ENCODE peak calls at places on chromosomes 16 and 17, in ten cellular contexts. N is left ventricle myocardium inferior; B is adrenal gland; L is endothelial cell of umbilical vein; S is naive thymus-derived CD4-positive, alpha-beta T cell; R is PC-9; W is ovary; F is colonic mucosa; Y is GM06990; J is tibial artery. T is an unnamed sample. For H3K36me3, the result is how much of the 10 kb centered on the place peaks cover.

GRCh38 chr16:50938923-50939322 is 197.0 kb downstream of the CYLD start:
- DNase-seq in N (no peak), J (no peak), W (no peak), F (no peak), B (no peak), L (no peak), Y (no peak), R (no peak), S (no peak), T (no peak)

GRCh38 chr17:77666881-77667395 is 291.6 kb upstream of the TNRC6C start:
- DNase-seq in L (no peak), Y (peak), W (no peak), N (no peak), B (no peak), J (no peak), F (no peak), R (no peak), S (peak), T (no peak)

GRCh38 chr17:73027130-73027741 is 65.3 kb downstream of the SLC39A11 start:
- DNase-seq in Y (no peak), W (no peak), B (no peak), J (no peak), F (no peak), N (no peak), L (no peak), R (no peak), S (no peak), T (no peak)

GRCh38 chr16:89697616-89698331 is 3.7 kb downstream of the SPATA2L start:
- DNase-seq in L (no peak), N (no peak), B (peak), J (no peak), S (no peak), Y (no peak), F (peak), W (peak), R (no peak), T (no peak)

GRCh38 chr17:79036609-79037008 is 12.6 kb downstream of the C1QTNF1 start:
- DNase-seq in W (no peak), F (no peak), S (no peak), R (peak), L (peak), B (peak), Y (no peak), N (no peak), J (peak), T (peak)

GRCh38 chr16:88934066-88934667 is 42.8 kb downstream of the CBFA2T3 start:
- DNase-seq in N (no peak), F (no peak), R (no peak), Y (no peak), L (no peak), S (no peak), W (no peak), B (no peak), J (no peak), T (no peak)

GRCh38 chr17:66423436-66423922 is 121.1 kb downstream of the PRKCA start:
- DNase-seq in R (no peak), L (no peak), N (no peak), B (no peak), Y (no peak), S (no peak), J (no peak), F (no peak), W (no peak), T (no peak)

GRCh38 chr16:56611281-56611833 is 3.0 kb downstream of the MT2A start:
- DNase-seq in N (peak), J (peak), B (peak), Y (no peak), L (peak), W (no peak), S (no peak), R (peak), F (peak), T (no peak)

GRCh38 chr17:39894681-39895376 is 23.6 kb downstream of the GSDMB start:
- DNase-seq in R (no peak), Y (no peak), J (no peak), W (no peak), N (no peak), L (peak), S (no peak), F (no peak), B (no peak), T (no peak)

GRCh38 chr17:78889525-78889924 is 13.5 kb downstream of the CEP295NL start:
- DNase-seq in J (no peak), W (no peak), L (no peak), R (no peak), N (no peak), S (no peak), F (no peak), Y (peak), B (no peak), T (no peak)

GRCh38 chr16:9091867-9092281 is 430 bp downstream of the HAPSTR1 start:
- DNase-seq in Y (peak), S (peak), N (peak), J (peak), F (peak), R (no peak), W (no peak), B (peak), L (peak), T (no peak)

GRCh38 chr17:81966343-81967243 is 5.6 kb upstream of the NOTUM start:
- DNase-seq in W (peak), L (no peak), S (no peak), N (peak), J (no peak), R (no peak), B (peak), Y (peak), F (peak), T (no peak)

GRCh38 chr17:32926183-32926582 is 1.8 kb upstream of the TMEM98 start:
- DNase-seq in Y (no peak), J (no peak), R (no peak), S (no peak), N (no peak), F (peak), W (no peak), L (no peak), B (no peak), T (peak)

GRCh38 chr17:43479948-43480347 is 3.8 kb upstream of the DHX8 start:
- DNase-seq in S (no peak), J (no peak), R (no peak), B (no peak), L (no peak), N (no peak), F (no peak), W (no peak), Y (no peak), T (no peak)

GRCh38 chr17:79587945-79588344 is 22.9 kb downstream of the RBFOX3 start:
- DNase-seq in W (no peak), R (no peak), J (no peak), N (no peak), S (no peak), B (no peak), Y (no peak), L (no peak), F (no peak), T (no peak)

GRCh38 chr17:70819183-70819582 is 649.9 kb downstream of the KCNJ2 start:
- DNase-seq in N (no peak), R (no peak), W (no peak), S (no peak), J (no peak), L (no peak), Y (no peak), B (no peak), F (no peak), T (no peak)

GRCh38 chr17:55056530-55056929 is 88.0 kb downstream of the STXBP4 start:
- DNase-seq in R (peak), L (peak), Y (no peak), N (no peak), B (no peak), S (no peak), J (no peak), F (peak), W (no peak), T (no peak)

GRCh38 chr17:81586096-81586495 is 33.9 kb upstream of the FAAP100 start:
- DNase-seq in W (no peak), B (no peak), J (no peak), F (no peak), N (no peak), S (no peak), Y (no peak), R (no peak), L (no peak), T (no peak)

GRCh38 chr16:75860654-75861053 is 134.4 kb upstream of the CPHXL start:
- DNase-seq in F (no peak), S (no peak), Y (no peak), N (no peak), R (no peak), B (peak), L (no peak), W (peak), J (no peak), T (no peak)

GRCh38 chr17:34412965-34413441 is 50.0 kb upstream of the CCL1 start:
- DNase-seq in N (no peak), B (no peak), F (no peak), S (no peak), L (peak), R (no peak), J (no peak), Y (no peak), W (no peak), T (no peak)

GRCh38 chr17:77593081-77593480 is 365.4 kb upstream of the TNRC6C start:
- DNase-seq in R (no peak), W (no peak), Y (no peak), B (no peak), J (peak), S (no peak), L (no peak), F (no peak), N (no peak), T (no peak)

GRCh38 chr17:80025796-80026195 is 9.9 kb downstream of the TBC1D16 start:
- DNase-seq in J (no peak), Y (no peak), B (no peak), N (no peak), S (no peak), F (no peak), R (no peak), L (no peak), W (no peak), T (no peak)

GRCh38 chr17:81396722-81397313 is 1.6 kb downstream of the BAHCC1 start:
- DNase-seq in F (peak), J (no peak), W (no peak), Y (peak), R (peak), L (peak), B (no peak), N (peak), S (peak), T (peak)

GRCh38 chr17:28944862-28945741 is 6.2 kb downstream of the PHF12 start:
- DNase-seq in W (no peak), J (peak), S (no peak), L (no peak), B (peak), N (no peak), R (no peak), Y (no peak), F (no peak), T (no peak)

GRCh38 chr17:21345236-21345635 is 30.9 kb upstream of the KCNJ12 start:
- DNase-seq in R (no peak), F (no peak), Y (no peak), L (no peak), W (no peak), J (peak), B (peak), N (no peak), S (no peak), T (no peak)

GRCh38 chr17:10881959-10882358 is 44.1 kb upstream of the PIRT start:
- DNase-seq in R (no peak), L (no peak), B (no peak), W (no peak), N (no peak), F (no peak), Y (no peak), J (no peak), S (no peak), T (no peak)

GRCh38 chr16:9042943-9043680 is 48.3 kb upstream of the HAPSTR1 start:
- DNase-seq in F (no peak), J (no peak), Y (no peak), S (no peak), L (no peak), N (no peak), R (no peak), W (no peak), B (no peak), T (no peak)

GRCh38 chr17:81491193-81491592 is 21.4 kb downstream of the ACTG1 start:
- DNase-seq in R (no peak), F (no peak), S (no peak), L (no peak), N (no peak), W (no peak), B (no peak), Y (no peak), J (no peak), T (no peak)

GRCh38 chr16:65548470-65548869 is 426.6 kb upstream of the CDH11 start:
- DNase-seq in W (no peak), R (no peak), J (no peak), Y (no peak), N (no peak), S (no peak), L (no peak), F (no peak), B (no peak), T (no peak)

GRCh38 chr17:82228842-82229685 is at the start of gene SLC16A3:
- DNase-seq in W (peak), N (peak), S (no peak), F (peak), J (peak), B (no peak), R (no peak), L (peak), Y (peak), T (peak)

GRCh38 chr17:336110-337021 is 16.2 kb downstream of the RPH3AL start:
- DNase-seq in W (peak), N (peak), S (peak), F (peak), R (no peak), Y (no peak), B (peak), J (peak), L (peak), T (no peak)

GRCh38 chr17:48915459-48916282 is 7.5 kb downstream of the UBE2Z start:
- DNase-seq in L (peak), B (peak), W (no peak), Y (peak), F (no peak), N (no peak), R (peak), S (no peak), J (no peak), T (no peak)

GRCh38 chr16:71746442-71747046 is 22.0 kb upstream of the PHLPP2 start:
- DNase-seq in Y (no peak), S (peak), L (peak), R (peak), N (no peak), J (no peak), F (peak), W (no peak), B (no peak), T (peak)

GRCh38 chr16:73036074-73036826 is 11.7 kb downstream of the ZFHX3 start:
- DNase-seq in S (no peak), B (no peak), Y (peak), N (no peak), R (peak), F (no peak), J (no peak), W (no peak), L (no peak), T (peak)

GRCh38 chr17:71320009-71320796 is 800.6 kb upstream of the SOX9 start:
- DNase-seq in S (no peak), J (no peak), F (no peak), B (no peak), W (no peak), Y (no peak), L (no peak), N (no peak), R (no peak), T (no peak)

GRCh38 chr17:38725066-38725465 is 5.1 kb upstream of the CISD3 start:
- DNase-seq in F (no peak), S (no peak), W (no peak), L (no peak), J (no peak), R (no peak), B (no peak), N (no peak), Y (no peak), T (no peak)
- H3K36me3 ChIP-seq in F (under half), S (under half), W (under half), L (under half), J (half or more), R (under half), B (under half), N (under half), Y (under half), T (under half)

GRCh38 chr17:8494506-8495111 is 58.9 kb downstream of the NDEL1 start:
- DNase-seq in L (no peak), R (no peak), W (no peak), Y (no peak), J (no peak), N (no peak), S (no peak), F (no peak), B (peak), T (no peak)
- H3K36me3 ChIP-seq in L (half or more), R (under half), W (under half), Y (under half), J (half or more), N (half or more), S (under half), F (under half), B (under half), T (half or more)

DNA sequence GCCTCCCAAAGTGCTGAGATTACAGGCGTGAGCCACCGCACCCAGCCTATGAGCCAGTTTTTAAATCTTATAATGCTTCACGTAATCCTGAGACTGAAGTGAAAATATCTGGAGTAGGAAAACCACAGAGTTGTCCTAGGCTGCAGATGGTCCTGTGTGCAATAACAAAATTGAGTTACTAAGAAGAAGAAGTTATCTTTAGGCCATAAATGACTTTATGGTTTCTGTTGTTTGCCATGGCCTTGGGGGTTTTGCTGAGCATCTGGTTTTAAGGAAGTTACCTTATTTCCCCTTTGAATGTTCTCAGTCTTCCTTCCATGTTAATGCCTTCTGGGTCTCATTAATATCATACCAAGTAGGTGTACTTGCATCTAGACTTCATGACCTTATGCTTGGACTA is 16.5 kb downstream of the NMT1 start:
- DNase-seq in B (no peak), L (no peak), Y (peak), F (no peak), S (no peak), J (no peak), W (no peak), R (no peak), N (no peak), T (no peak)
- H3K36me3 ChIP-seq in B (under half), L (under half), Y (under half), F (under half), S (under half), J (half or more), W (under half), R (under half), N (half or more), T (half or more)

DNA sequence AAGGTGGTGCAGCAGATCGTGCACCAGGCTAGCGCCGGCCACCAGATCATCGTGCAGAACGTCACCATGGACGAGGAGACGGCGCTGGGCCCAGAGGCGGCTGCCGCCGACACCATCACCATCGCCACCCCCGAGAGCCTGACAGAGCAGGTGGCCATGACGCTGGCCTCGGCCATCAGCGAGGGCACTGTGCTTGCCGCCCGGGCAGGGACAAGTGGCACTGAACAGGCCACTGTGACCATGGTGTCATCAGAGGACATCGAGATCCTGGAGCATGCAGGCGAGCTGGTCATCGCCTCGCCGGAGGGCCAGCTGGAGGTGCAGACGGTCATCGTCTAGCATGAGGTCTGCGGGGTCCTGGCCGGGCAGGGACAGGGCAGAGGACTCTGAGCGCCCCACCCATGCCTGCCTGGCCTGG is 1.0 kb upstream of the DNASE1L2 start:
- DNase-seq in J (no peak), N (no peak), S (no peak), R (no peak), B (no peak), Y (no peak), W (no peak), F (no peak), L (no peak), T (no peak)
- H3K36me3 ChIP-seq in J (half or more), N (half or more), S (under half), R (under half), B (under half), Y (under half), W (under half), F (under half), L (under half), T (under half)

GRCh38 chr16:87725596-87726235 is 40.1 kb downstream of the KLHDC4 start:
- DNase-seq in B (no peak), L (no peak), Y (no peak), J (no peak), S (no peak), N (no peak), W (no peak), F (no peak), R (no peak), T (no peak)
- H3K36me3 ChIP-seq in B (under half), L (under half), Y (under half), J (half or more), S (under half), N (under half), W (under half), F (under half), R (under half), T (half or more)